ENCODE peak calls at places on chromosomes 2 and 18, in four cellular contexts. One of them, this sample, is unnamed.
A peak's percentile ranks its signal among the peaks of the same experiment; 100 is the strongest.

GRCh38 chr2:96143848-96144480 is 1.3 kb downstream of the DUSP2 start:
- DNase-seq in A549: peak; percentile 19
- DNase-seq in pancreas: no peak
- DNase-seq in Peyer's patch: peak; percentile 41
- DNase-seq in this sample: no peak

GRCh38 chr2:172296267-172297046 is 130.9 kb upstream of the ITGA6 start:
- DNase-seq in A549: no peak
- DNase-seq in pancreas: no peak
- DNase-seq in Peyer's patch: no peak
- DNase-seq in this sample: no peak

GRCh38 chr2:215970425-215970824 is 42.9 kb downstream of the MREG start:
- DNase-seq in A549: no peak
- DNase-seq in pancreas: no peak
- DNase-seq in Peyer's patch: no peak
- DNase-seq in this sample: no peak

GRCh38 chr2:222548997-222549396 is 106.9 kb downstream of the FARSB start:
- DNase-seq in A549: no peak
- DNase-seq in pancreas: no peak
- DNase-seq in Peyer's patch: no peak
- DNase-seq in this sample: no peak

GRCh38 chr2:69781321-69782248 is 39.7 kb downstream of the ANXA4 start:
- DNase-seq in A549: peak; percentile 91
- DNase-seq in pancreas: peak; percentile 45
- DNase-seq in Peyer's patch: no peak
- DNase-seq in this sample: no peak

GRCh38 chr18:39946623-39947061 is 2008.4 kb upstream of the PIK3C3 start:
- DNase-seq in A549: peak; percentile 49
- DNase-seq in pancreas: no peak
- DNase-seq in Peyer's patch: no peak
- DNase-seq in this sample: no peak

GRCh38 chr2:211085056-211085680 is 528.8 kb downstream of the CPS1 start:
- DNase-seq in A549: peak; percentile 33
- DNase-seq in pancreas: no peak
- DNase-seq in Peyer's patch: no peak
- DNase-seq in this sample: no peak

GRCh38 chr18:69400253-69400975 is at the start of gene DOK6:
- DNase-seq in A549: peak; percentile 16
- DNase-seq in pancreas: peak; percentile 15
- DNase-seq in Peyer's patch: no peak
- DNase-seq in this sample: peak; percentile 24

GRCh38 chr18:61703508-61703907 is 189.3 kb downstream of the RNF152 start:
- DNase-seq in A549: no peak
- DNase-seq in pancreas: no peak
- DNase-seq in Peyer's patch: no peak
- DNase-seq in this sample: no peak

GRCh38 chr2:219294356-219295351 is 14.5 kb downstream of the PTPRN start:
- DNase-seq in A549: peak; percentile 91
- DNase-seq in pancreas: peak; percentile 93
- DNase-seq in Peyer's patch: peak; percentile 87
- DNase-seq in this sample: peak; percentile 93

GRCh38 chr2:224023188-224023587 is 15.9 kb downstream of the SERPINE2 start:
- DNase-seq in A549: peak; percentile 87
- DNase-seq in pancreas: no peak
- DNase-seq in Peyer's patch: no peak
- DNase-seq in this sample: no peak

GRCh38 chr2:44793322-44793870 is 148.1 kb upstream of the SIX3 start:
- DNase-seq in A549: peak; percentile 33
- DNase-seq in pancreas: no peak
- DNase-seq in Peyer's patch: no peak
- DNase-seq in this sample: no peak

GRCh38 chr2:9139491-9140443 is 66.8 kb upstream of the ASAP2 start:
- DNase-seq in A549: peak; percentile 66
- DNase-seq in pancreas: peak; percentile 74
- DNase-seq in Peyer's patch: peak; percentile 28
- DNase-seq in this sample: peak; percentile 71

GRCh38 chr2:9135804-9136558 is 70.6 kb upstream of the ASAP2 start:
- DNase-seq in A549: no peak
- DNase-seq in pancreas: no peak
- DNase-seq in Peyer's patch: no peak
- DNase-seq in this sample: no peak

GRCh38 chr2:9136997-9137819 is 69.4 kb upstream of the ASAP2 start:
- DNase-seq in A549: no peak
- DNase-seq in pancreas: no peak
- DNase-seq in Peyer's patch: no peak
- DNase-seq in this sample: no peak

GRCh38 chr2:9140570-9141378 is 65.8 kb upstream of the ASAP2 start:
- DNase-seq in A549: no peak
- DNase-seq in pancreas: no peak
- DNase-seq in Peyer's patch: no peak
- DNase-seq in this sample: no peak

GRCh38 chr2:9138507-9139085 is 68.0 kb upstream of the ASAP2 start:
- DNase-seq in A549: peak; percentile 61
- DNase-seq in pancreas: no peak
- DNase-seq in Peyer's patch: no peak
- DNase-seq in this sample: no peak
- TF ChIP-seq CTCF in A549: peak; percentile 58
- TF ChIP-seq CTCF in pancreas: no peak
- TF ChIP-seq CTCF in Peyer's patch: no peak
- TF ChIP-seq CTCF in this sample: no peak

DNA sequence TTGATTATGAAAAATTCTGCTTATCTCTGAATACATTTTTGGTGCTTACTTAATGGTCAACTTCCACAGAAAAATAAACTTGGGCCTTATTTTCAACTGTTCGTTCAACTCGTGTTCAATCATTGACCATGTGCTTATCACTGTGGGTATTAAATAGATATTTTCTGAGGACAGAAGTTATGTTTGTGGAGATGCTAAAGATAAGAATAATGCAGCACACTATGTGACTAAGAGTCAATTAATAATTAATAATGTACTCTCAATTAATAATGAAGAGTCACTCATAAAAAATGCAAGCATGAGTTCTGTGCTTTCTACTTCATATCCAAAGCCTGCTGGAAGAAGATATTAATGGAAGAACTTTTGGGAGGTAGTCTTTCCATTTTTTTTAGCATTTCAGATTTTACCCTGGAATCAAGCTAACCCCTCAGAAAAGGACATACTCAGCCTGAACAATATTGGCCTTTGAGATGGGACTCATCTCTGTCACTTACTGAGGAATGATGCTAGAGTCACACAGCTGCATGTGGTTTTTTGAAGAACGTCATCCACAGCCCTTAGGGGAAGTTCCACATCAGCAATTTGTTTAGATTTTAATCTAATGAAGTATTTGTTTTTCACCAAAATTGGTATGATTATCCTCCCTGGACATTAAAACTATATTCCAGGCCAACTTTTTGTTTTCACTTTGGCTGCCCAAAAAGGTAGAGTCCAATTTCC is 191.9 kb upstream of the CRIM1 start:
- DNase-seq in A549: no peak
- DNase-seq in pancreas: no peak
- DNase-seq in Peyer's patch: no peak
- DNase-seq in this sample: no peak
- H3K4me1 ChIP-seq in A549: no peaks in the 10 kb centered on the region
- H3K4me1 ChIP-seq in pancreas: no peaks in the 10 kb centered on the region
- H3K4me1 ChIP-seq in Peyer's patch: no peaks in the 10 kb centered on the region
- H3K4me1 ChIP-seq in this sample: no peaks in the 10 kb centered on the region

DNA sequence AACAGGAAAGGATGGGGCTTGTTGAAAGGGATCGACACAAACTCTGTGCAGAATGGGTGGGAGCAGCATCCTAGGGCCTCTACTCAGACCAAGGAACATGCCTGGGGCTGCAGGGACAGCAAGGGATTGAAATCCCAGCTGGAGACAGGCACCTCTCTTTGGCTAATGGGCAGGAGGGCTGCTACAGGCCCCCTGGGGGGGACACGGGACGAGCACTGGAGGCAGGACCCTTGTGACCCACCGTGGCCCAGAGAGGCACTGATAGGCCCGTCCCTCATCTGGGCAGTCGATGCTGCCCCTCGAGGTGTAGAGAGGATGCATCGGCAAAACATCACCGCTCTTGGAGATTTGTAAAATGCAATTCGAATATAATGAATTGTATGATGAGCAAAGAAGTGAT is 5.1 kb downstream of the HS1BP3 start:
- DNase-seq in A549: no peak
- DNase-seq in pancreas: peak; percentile 6
- DNase-seq in Peyer's patch: no peak
- DNase-seq in this sample: no peak
- H3K27ac ChIP-seq in A549: no peak overlapping the region
- H3K27ac ChIP-seq in pancreas: no peak overlapping the region
- H3K27ac ChIP-seq in Peyer's patch: no peak overlapping the region
- H3K27ac ChIP-seq in this sample: no peak overlapping the region

GRCh38 chr18:8657873-8658521 is 47.4 kb upstream of the MTCL1 start:
- DNase-seq in A549: peak; percentile 38
- DNase-seq in pancreas: no peak
- DNase-seq in Peyer's patch: no peak
- DNase-seq in this sample: no peak

GRCh38 chr18:8658858-8659485 is 46.4 kb upstream of the MTCL1 start:
- DNase-seq in A549: no peak
- DNase-seq in pancreas: no peak
- DNase-seq in Peyer's patch: no peak
- DNase-seq in this sample: no peak

GRCh38 chr18:8657050-8657820 is 48.0 kb downstream of the RAB12 start:
- DNase-seq in A549: no peak
- DNase-seq in pancreas: no peak
- DNase-seq in Peyer's patch: no peak
- DNase-seq in this sample: no peak

GRCh38 chr18:8656226-8656625 is 47.0 kb downstream of the RAB12 start:
- DNase-seq in A549: no peak
- DNase-seq in pancreas: no peak
- DNase-seq in Peyer's patch: no peak
- DNase-seq in this sample: no peak

DNA sequence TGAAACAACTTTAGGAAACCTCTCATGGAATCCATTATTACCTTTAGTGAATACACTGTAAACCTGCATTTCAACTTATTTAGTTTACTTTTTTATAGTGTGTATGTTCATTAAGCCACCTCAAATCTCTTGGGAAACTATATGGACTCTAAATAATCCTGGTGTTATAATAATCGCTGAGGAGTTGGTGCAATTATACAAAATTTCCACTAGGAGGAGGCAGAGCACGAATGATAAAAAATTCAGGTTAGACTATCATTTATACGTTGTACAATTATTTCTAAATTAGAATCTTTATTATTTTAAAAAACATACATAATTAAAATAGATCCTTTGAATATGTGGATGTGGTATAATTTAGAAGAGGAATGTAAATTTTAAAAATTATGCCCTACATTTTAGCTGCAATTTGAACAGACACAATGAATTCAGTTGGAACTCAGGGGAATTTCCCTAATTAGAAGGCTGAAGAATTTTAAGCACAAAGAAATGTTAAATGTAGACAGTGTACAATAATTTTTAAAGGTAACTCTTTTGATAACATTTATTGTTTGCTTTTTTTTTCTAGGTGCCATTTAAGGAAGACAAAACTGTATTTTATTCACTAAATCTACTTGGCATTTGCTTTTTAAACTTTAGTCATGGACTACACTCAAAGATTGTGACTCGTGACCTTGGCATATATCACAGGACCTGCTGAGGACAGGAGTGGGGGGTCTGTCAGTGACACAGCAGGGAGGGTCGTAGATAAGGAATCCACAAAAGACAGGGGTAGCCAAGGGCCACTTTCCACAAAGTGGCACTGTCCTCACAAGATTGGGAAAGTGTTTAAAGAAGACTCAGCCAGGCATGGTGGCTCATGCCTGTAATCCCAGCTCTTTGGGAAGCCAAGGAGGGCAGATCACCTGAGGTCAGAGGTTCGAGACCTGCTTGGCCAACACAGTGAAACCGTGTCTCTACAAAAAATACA is 45.5 kb downstream of the RAB12 start:
- DNase-seq in A549: peak; percentile 22
- DNase-seq in pancreas: no peak
- DNase-seq in Peyer's patch: no peak
- DNase-seq in this sample: no peak
- TF ChIP-seq CTCF in A549: peak; percentile 86
- TF ChIP-seq CTCF in pancreas: peak; percentile 67
- TF ChIP-seq CTCF in Peyer's patch: peak; percentile 78
- TF ChIP-seq CTCF in this sample: peak; percentile 80

DNA sequence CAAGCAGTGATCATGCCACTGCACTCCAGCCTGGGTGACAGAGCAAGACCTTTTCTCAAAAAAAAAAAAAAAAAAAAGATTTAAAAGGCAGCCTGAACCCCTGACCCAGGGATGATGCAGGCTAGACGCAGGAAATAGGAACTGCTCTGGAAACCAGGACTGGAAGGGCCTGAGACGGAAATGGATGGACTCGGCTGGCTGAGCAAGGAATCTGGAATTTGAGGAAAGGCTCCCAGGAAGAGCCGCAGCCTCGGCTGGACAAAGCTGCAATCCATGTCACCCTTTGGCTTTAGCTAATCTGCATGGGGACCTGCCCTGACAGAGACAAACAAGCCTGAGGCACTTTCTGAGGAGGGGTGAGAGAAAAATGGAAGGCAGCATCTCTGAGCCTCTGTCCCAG is 55.0 kb upstream of the DAPL1 start:
- DNase-seq in A549: no peak
- DNase-seq in pancreas: no peak
- DNase-seq in Peyer's patch: no peak
- DNase-seq in this sample: no peak
- H3K4me1 ChIP-seq in A549: no peaks in the 10 kb centered on the region
- H3K4me1 ChIP-seq in pancreas: no peaks in the 10 kb centered on the region
- H3K4me1 ChIP-seq in Peyer's patch: no peaks in the 10 kb centered on the region
- H3K4me1 ChIP-seq in this sample: no peaks in the 10 kb centered on the region

This sample was measured in psoas muscle.